ENCODE peak calls at places on chromosomes 11 and 22, in eight cellular contexts. W is ELR; R is astrocyte of the hippocampus; A is NCI-H82; G is GM04504; U is stimulated activated CD4-positive, alpha-beta T cell treated with anti-CD3 and anti-CD28 coated beads, Interleukin-4, amount 100 ng/mL, for 1 hour; I is activated CD4-positive, alpha-beta T cell treated with anti-CD3 and anti-CD28 coated beads, Interleukin-2, amount 10 ng/mL, durations not matched to agents 7 days and 5 days; O is activated CD8-positive, alpha-beta memory T cell treated with anti-CD3 and anti-CD28 coated beads for 1 hour. Q is an unnamed sample.

GRCh38 chr11:3206922-3207204 is 11.8 kb downstream of the MRGPRG start:
- DNase-seq in A (no peak), U (no peak), O (no peak), I (no peak), W (no peak), R (no peak), G (no peak), Q (no peak)

GRCh38 chr11:101296896-101297295 is 167.3 kb upstream of the PGR start:
- DNase-seq in A (no peak), G (no peak), R (no peak), I (no peak), U (no peak), W (peak; percentile 0), O (no peak), Q (no peak)

GRCh38 chr11:11584446-11584810 is 37.4 kb downstream of the GALNT18 start:
- DNase-seq in G (no peak), R (peak; percentile 89), O (no peak), W (peak; percentile 66), A (no peak), U (no peak), I (no peak), Q (no peak)

GRCh38 chr22:42920101-42920820 is 63.2 kb upstream of the ARFGAP3 start:
- DNase-seq in A (no peak), G (no peak), R (peak; percentile 65), U (no peak), I (no peak), W (peak; percentile 57), O (no peak), Q (no peak)

GRCh38 chr22:29661355-29661754 is 57.9 kb downstream of the NF2 start:
- DNase-seq in U (no peak), I (no peak), W (peak; percentile 47), A (no peak), R (peak; percentile 29), O (no peak), G (no peak), Q (no peak)

GRCh38 chr11:57275582-57275981 is 38.5 kb upstream of the APLNR start:
- DNase-seq in G (no peak), I (no peak), U (no peak), O (no peak), R (no peak), A (no peak), W (no peak), Q (no peak)

GRCh38 chr11:112163875-112164521 is at the start of gene IL18:
- DNase-seq in W (no peak), A (no peak), G (no peak), I (no peak), R (no peak), U (no peak), O (no peak), Q (no peak)

GRCh38 chr22:30424471-30425326 is 869 bp upstream of the MTFP1 start:
- DNase-seq in R (no peak), A (peak; percentile 69), O (no peak), U (no peak), G (no peak), W (peak; percentile 45), I (peak; percentile 40), Q (no peak)

GRCh38 chr22:36252754-36253522 is at the start of gene APOL1:
- DNase-seq in G (no peak), R (peak; percentile 41), A (no peak), O (no peak), U (peak; percentile 54), I (peak; percentile 75), W (peak; percentile 48), Q (peak; percentile 65)

GRCh38 chr11:83033972-83034672 is 37.6 kb downstream of the RAB30 start:
- DNase-seq in G (peak; percentile 87), W (no peak), R (peak; percentile 90), A (peak; percentile 95), I (no peak), O (no peak), U (no peak), Q (no peak)

GRCh38 chr22:38085056-38085455 is 1.1 kb upstream of the SLC16A8 start:
- DNase-seq in G (no peak), U (no peak), I (no peak), A (no peak), O (no peak), R (no peak), W (no peak), Q (no peak)

GRCh38 chr11:64850979-64851567 is 6.6 kb upstream of the CDC42BPG start:
- DNase-seq in R (no peak), W (peak; percentile 56), I (peak; percentile 49), O (no peak), G (no peak), U (peak; percentile 60), A (no peak), Q (no peak)

GRCh38 chr11:1356007-1356435 is 33.7 kb upstream of the BRSK2 start:
- DNase-seq in R (no peak), G (no peak), A (no peak), U (no peak), O (no peak), I (no peak), W (no peak), Q (no peak)

GRCh38 chr22:46114518-46115387 is 35.6 kb upstream of the PPARA start:
- DNase-seq in W (no peak), I (no peak), A (no peak), O (no peak), G (no peak), R (no peak), U (no peak), Q (no peak)

GRCh38 chr11:73838443-73839122 is 38.1 kb downstream of the COA4 start:
- DNase-seq in O (no peak), U (no peak), W (no peak), A (no peak), G (no peak), I (no peak), R (peak; percentile 87), Q (no peak)

GRCh38 chr11:10310301-10310841 is 5.5 kb downstream of the ADM start:
- DNase-seq in W (peak; percentile 37), U (no peak), I (no peak), A (no peak), O (no peak), G (no peak), R (no peak), Q (no peak)

GRCh38 chr11:120834686-120835225 is 189.1 kb upstream of the TBCEL start:
- DNase-seq in I (no peak), A (no peak), G (no peak), W (no peak), R (no peak), O (no peak), U (no peak), Q (no peak)

GRCh38 chr22:20256562-20257473 is 11.3 kb downstream of the RTN4R start:
- DNase-seq in I (no peak), R (no peak), O (no peak), U (no peak), A (no peak), G (no peak), W (no peak), Q (no peak)

GRCh38 chr11:103910721-103911120 is 125.7 kb upstream of the DDI1 start:
- DNase-seq in O (no peak), G (no peak), A (no peak), I (no peak), R (no peak), W (no peak), U (no peak), Q (no peak)

GRCh38 chr11:76588455-76589325 is 81.9 kb downstream of the LRRC32 start:
- DNase-seq in O (no peak), G (no peak), W (no peak), A (no peak), U (peak; percentile 43), R (no peak), I (peak; percentile 44), Q (no peak)

GRCh38 chr11:117498791-117499190 is 171.1 kb downstream of the CEP164 start:
- DNase-seq in A (no peak), O (no peak), W (no peak), G (no peak), I (no peak), U (no peak), R (no peak), Q (no peak)

GRCh38 chr11:134068829-134069425 is at the start of gene JAM3:
- DNase-seq in W (peak; percentile 91), O (peak; percentile 97), A (peak; percentile 96), I (peak; percentile 97), U (peak; percentile 97), R (peak; percentile 99), G (peak; percentile 86), Q (peak; percentile 90)

GRCh38 chr11:114244995-114245394 is 51.2 kb upstream of the NNMT start:
- DNase-seq in A (no peak), G (no peak), R (no peak), U (no peak), O (no peak), W (no peak), I (no peak), Q (no peak)

GRCh38 chr22:23591203-23591791 is 11.2 kb upstream of the IGLL1 start:
- DNase-seq in W (peak; percentile 58), A (peak; percentile 73), I (peak; percentile 57), O (peak; percentile 39), U (peak; percentile 63), R (peak; percentile 76), G (peak; percentile 10), Q (peak; percentile 59)

GRCh38 chr22:17079572-17079971 is 5.2 kb upstream of the IL17RA start:
- DNase-seq in I (no peak), W (no peak), R (no peak), O (no peak), U (no peak), G (no peak), A (no peak), Q (no peak)

GRCh38 chr22:35357883-35358621 is 22.8 kb upstream of the HMOX1 start:
- DNase-seq in O (no peak), U (no peak), I (no peak), A (no peak), G (no peak), R (peak; percentile 43), W (peak; percentile 88), Q (no peak)

GRCh38 chr11:113818426-113818825 is 38.8 kb downstream of the CLDN25 start:
- DNase-seq in R (no peak), I (no peak), W (no peak), U (no peak), O (no peak), A (no peak), G (no peak), Q (no peak)

GRCh38 chr11:46948378-46949131 is 12.0 kb downstream of the CSTPP1 start:
- DNase-seq in A (peak; percentile 27), W (peak; percentile 88), G (peak; percentile 67), U (no peak), R (peak; percentile 83), O (no peak), I (no peak), Q (no peak)

GRCh38 chr22:38202437-38203089 is 769 bp downstream of the MAFF start:
- DNase-seq in O (no peak), U (peak; percentile 57), I (peak; percentile 62), A (peak; percentile 58), R (peak; percentile 93), G (peak; percentile 66), W (peak; percentile 88), Q (peak; percentile 93)

GRCh38 chr11:118609380-118610219 is 2.2 kb downstream of the PHLDB1 start:
- DNase-seq in G (no peak), I (no peak), O (no peak), U (peak; percentile 32), W (peak; percentile 43), R (peak; percentile 68), A (no peak), Q (no peak)

GRCh38 chr11:102287963-102288744 is 29.1 kb upstream of the BIRC3 start:
- DNase-seq in G (peak; percentile 52), O (no peak), R (peak; percentile 85), W (peak; percentile 87), A (peak; percentile 86), I (peak; percentile 59), U (no peak), Q (peak; percentile 50)

GRCh38 chr11:101844608-101845007 is 70.2 kb upstream of the CEP126 start:
- DNase-seq in G (no peak), I (no peak), A (no peak), U (no peak), R (no peak), O (no peak), W (no peak), Q (no peak)

GRCh38 chr11:73348838-73349237 is 27.4 kb upstream of the RELT start:
- DNase-seq in I (no peak), W (no peak), G (no peak), A (no peak), O (no peak), U (no peak), R (no peak), Q (no peak)

GRCh38 chr22:39574779-39575551 is 4.4 kb downstream of the CACNA1I start:
- DNase-seq in U (no peak), I (no peak), A (no peak), W (peak; percentile 97), O (no peak), R (peak; percentile 91), G (peak; percentile 53), Q (no peak)

Q was measured in prostate gland.